ENCODE peak calls at places on chromosomes 3 and 15, in seven cellular contexts. C, S, G, F, X, V and T are unnamed samples.

GRCh38 chr3:120102232-120102631 is 8.0 kb upstream of the GSK3B start:
- DNase-seq in C (no peak), S (no peak), G (no peak), F (no peak), X (no peak), V (no peak), T (no peak)

GRCh38 chr15:48330855-48331795 is at the start of gene DUT:
- DNase-seq in C (peak), S (peak), G (peak), F (peak), X (peak), V (peak), T (peak)

GRCh38 chr3:127286571-127287140 is 1.2 kb downstream of the PRR20G start:
- DNase-seq in C (no peak), S (no peak), G (no peak), F (no peak), X (no peak), V (no peak), T (no peak)

GRCh38 chr3:170038434-170039110 is 777 bp downstream of the GPR160 start:
- DNase-seq in C (peak), S (no peak), G (no peak), F (peak), X (no peak), V (no peak), T (no peak)

GRCh38 chr3:47456984-47457383 is 18.8 kb downstream of the SCAP start:
- DNase-seq in C (no peak), S (no peak), G (no peak), F (no peak), X (no peak), V (no peak), T (peak)

GRCh38 chr3:190120161-190121060 is at the start of gene P3H2:
- DNase-seq in C (peak), S (peak), G (peak), F (peak), X (peak), V (no peak), T (peak)

GRCh38 chr15:90174140-90174891 is 26.8 kb upstream of the SEMA4B start:
- DNase-seq in C (peak), S (peak), G (peak), F (peak), X (peak), V (no peak), T (peak)

GRCh38 chr3:115704661-115705338 is 81.5 kb downstream of the GAP43 start:
- DNase-seq in C (no peak), S (no peak), G (no peak), F (no peak), X (no peak), V (no peak), T (no peak)

GRCh38 chr3:66508461-66508860 is 7.6 kb upstream of the LRIG1 start:
- DNase-seq in C (no peak), S (no peak), G (no peak), F (no peak), X (no peak), V (no peak), T (no peak)

GRCh38 chr15:58758141-58758540 is 8.6 kb upstream of the ADAM10 start:
- DNase-seq in C (no peak), S (no peak), G (no peak), F (no peak), X (no peak), V (no peak), T (no peak)

GRCh38 chr3:10015476-10015904 is 10.7 kb upstream of the FANCD2 start:
- DNase-seq in C (peak), S (peak), G (peak), F (peak), X (peak), V (no peak), T (peak)

GRCh38 chr3:120364101-120364500 is 14.9 kb upstream of the LRRC58 start:
- DNase-seq in C (no peak), S (no peak), G (no peak), F (no peak), X (no peak), V (no peak), T (no peak)

GRCh38 chr15:67144609-67145306 is 79.4 kb downstream of the SMAD3 start:
- DNase-seq in C (no peak), S (no peak), G (no peak), F (no peak), X (peak), V (no peak), T (no peak)

GRCh38 chr15:31266712-31267111 is 59.9 kb upstream of the KLF13 start:
- DNase-seq in C (no peak), S (peak), G (no peak), F (peak), X (no peak), V (no peak), T (peak)

GRCh38 chr15:50890751-50891150 is 17.7 kb upstream of the AP4E1 start:
- DNase-seq in C (no peak), S (no peak), G (no peak), F (no peak), X (no peak), V (no peak), T (no peak)

GRCh38 chr15:45458746-45459403 is 63.7 kb downstream of the SLC30A4 start:
- DNase-seq in C (peak), S (peak), G (peak), F (peak), X (peak), V (peak), T (peak)

DNA sequence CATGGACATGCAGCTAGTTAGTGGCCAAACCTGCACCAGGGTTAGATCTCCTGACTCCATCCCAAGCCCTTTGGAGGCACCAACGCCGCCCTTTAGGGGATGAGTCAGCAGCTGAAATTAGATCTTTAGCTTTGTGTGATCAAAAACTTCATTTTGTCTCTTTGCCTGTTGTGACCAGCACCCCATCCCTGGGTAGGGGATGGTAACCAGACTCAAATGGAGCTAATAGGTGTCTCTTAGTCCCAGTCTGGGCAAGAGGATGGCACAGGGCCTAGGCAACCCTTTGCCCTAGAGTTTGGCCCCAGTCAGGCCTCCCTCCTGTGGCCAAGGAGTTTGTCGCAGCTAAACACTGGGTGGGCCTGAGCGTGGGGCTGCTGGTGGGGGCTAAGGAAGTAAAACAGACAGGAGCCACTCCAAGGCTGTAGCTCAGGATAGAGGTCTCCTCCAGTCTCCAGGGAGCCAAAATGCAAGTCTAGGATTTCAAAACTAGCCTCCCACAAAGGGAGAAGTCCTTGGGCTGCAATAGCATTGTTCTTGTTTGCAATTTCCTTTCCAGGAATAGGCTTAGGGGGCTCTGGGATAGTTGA is 105.1 kb downstream of the CPN2 start:
- DNase-seq in C (no peak), S (no peak), G (no peak), F (no peak), X (no peak), V (peak), T (no peak)
- TF ChIP-seq CTCF in C (no peak), S (no peak), G (no peak), F (no peak), X (no peak), V (peak), T (no peak)

GRCh38 chr3:139423232-139423631 is 33.8 kb upstream of the COPB2 start:
- DNase-seq in C (no peak), S (no peak), G (no peak), F (no peak), X (no peak), V (no peak), T (no peak)
- H3K4me3 ChIP-seq in C (no peak), S (no peak), G (no peak), F (no peak), X (no peak), V (no peak), T (no peak)

GRCh38 chr15:89090791-89091666 is 2.8 kb downstream of the ABHD2 start:
- DNase-seq in C (peak), S (peak), G (peak), F (peak), X (peak), V (no peak), T (peak)
- TF ChIP-seq POLR2A in C (peak), S (no peak), G (no peak), F (peak), X (peak), V (no peak), T (no peak)

GRCh38 chr15:98798375-98798893 is 150.1 kb downstream of the IGF1R start:
- DNase-seq in C (no peak), S (no peak), G (no peak), F (no peak), X (no peak), V (no peak), T (no peak)

GRCh38 chr15:98794211-98794610 is 145.9 kb downstream of the IGF1R start:
- DNase-seq in C (no peak), S (no peak), G (no peak), F (no peak), X (no peak), V (no peak), T (no peak)

GRCh38 chr15:98794754-98795153 is 146.4 kb downstream of the IGF1R start:
- DNase-seq in C (no peak), S (no peak), G (no peak), F (no peak), X (no peak), V (no peak), T (no peak)

GRCh38 chr15:98796685-98797084 is 148.3 kb downstream of the IGF1R start:
- DNase-seq in C (no peak), S (no peak), G (no peak), F (no peak), X (no peak), V (no peak), T (no peak)

DNA sequence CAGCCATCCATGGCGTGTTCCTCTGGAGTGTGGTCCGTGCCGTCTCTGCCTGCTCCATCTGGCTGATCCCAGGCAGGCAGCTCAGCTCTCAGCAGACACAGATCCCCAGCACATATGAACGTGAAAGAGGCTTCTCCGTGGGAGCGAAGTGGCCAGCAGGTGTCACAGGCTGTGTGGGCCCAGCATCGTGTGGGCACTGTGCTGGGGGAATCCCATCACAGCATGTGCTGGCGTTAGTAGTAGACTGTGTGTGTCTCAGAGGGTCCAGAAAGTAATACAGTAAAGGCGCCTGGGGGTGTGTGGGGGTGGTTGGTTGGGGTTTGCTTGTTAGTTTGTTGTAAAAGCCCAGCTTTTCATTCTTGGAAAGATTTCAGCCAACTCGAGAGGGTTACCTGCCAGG is 147.6 kb downstream of the IGF1R start:
- DNase-seq in C (no peak), S (no peak), G (no peak), F (no peak), X (no peak), V (no peak), T (no peak)
- TF ChIP-seq CTCF in C (no peak), S (no peak), G (no peak), F (no peak), X (no peak), V (no peak), T (no peak)

DNA sequence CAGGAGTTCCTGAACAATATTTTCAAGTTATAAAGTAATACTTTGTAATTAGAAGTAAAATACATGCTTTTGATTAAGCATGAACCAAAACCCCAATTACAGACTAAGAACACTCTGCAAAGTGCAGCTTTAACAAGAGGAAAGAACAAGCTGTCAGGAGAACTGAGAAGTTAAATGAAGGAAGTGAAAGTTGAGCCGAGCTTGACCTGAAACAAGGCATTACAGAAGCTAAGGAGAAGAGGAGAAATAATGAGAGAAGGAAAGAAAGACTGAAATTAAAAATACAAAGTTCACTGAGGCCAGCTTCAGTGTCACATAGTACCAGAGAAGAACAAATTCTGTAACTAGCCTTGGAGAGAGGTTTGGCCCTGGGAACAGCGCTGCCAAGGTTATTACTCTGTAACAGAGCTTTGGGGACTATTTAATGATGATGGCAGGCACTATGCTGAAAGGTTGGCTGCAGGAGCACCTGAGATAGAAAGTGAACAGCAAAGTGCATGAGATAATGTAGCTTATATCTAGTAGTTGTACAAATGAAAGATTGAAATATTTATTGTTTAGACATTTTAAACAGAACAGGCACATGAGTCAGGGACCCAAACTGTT is 241.9 kb upstream of the PEX5L start:
- DNase-seq in C (no peak), S (no peak), G (no peak), F (no peak), X (no peak), V (no peak), T (no peak)
- H3K4me3 ChIP-seq in C (no peak), S (no peak), G (no peak), F (no peak), X (no peak), V (no peak), T (no peak)

GRCh38 chr15:52179278-52180195 is 11.7 kb downstream of the GNB5 start:
- DNase-seq in C (peak), S (peak), G (peak), F (peak), X (peak), V (peak), T (peak)
- TF ChIP-seq POLR2A in C (peak), S (peak), G (no peak), F (peak), X (peak), V (no peak), T (no peak)

DNA sequence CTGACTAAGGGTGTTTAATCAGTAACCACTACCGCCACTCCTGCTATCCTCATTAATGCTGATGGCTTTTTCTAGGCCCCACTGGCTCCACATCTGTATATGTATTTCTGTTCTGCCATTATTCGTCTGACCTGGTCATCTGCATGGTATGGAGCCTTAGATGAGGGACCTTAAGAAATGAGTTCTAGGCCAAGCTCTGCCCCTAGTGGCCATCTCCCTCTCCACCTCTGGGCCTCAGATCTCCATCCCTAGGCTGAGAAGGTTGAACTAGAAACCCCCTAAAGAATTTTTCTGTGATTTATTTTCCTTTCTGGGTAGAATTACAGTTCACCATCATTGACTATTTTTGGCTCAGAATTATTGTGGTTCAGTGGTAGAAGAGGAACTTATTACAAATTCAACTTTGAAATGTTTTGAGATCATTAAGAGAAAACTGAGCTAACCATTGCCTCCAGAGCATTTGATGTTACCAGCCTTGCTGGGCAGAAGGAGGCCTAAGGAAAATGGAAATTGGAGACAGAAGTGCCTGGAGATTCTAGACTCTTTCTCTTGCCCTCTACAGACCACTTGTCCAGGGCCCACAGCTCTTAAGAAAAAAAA is 325.2 kb upstream of the NR2E3 start:
- DNase-seq in C (no peak), S (no peak), G (no peak), F (no peak), X (no peak), V (peak), T (no peak)
- TF ChIP-seq CTCF in C (no peak), S (no peak), G (no peak), F (no peak), X (peak), V (peak), T (peak)